ENCODE peak calls at places on chromosomes 4 and X, in seven cellular contexts. F is HCT116, I is HepG2, X is SK-N-SH, U is H1, T is GM12878, Z is K562. A is an unnamed sample.

GRCh38 chr4:100367451-100367850 is 150.4 kb downstream of the EMCN start:
- DNase-seq in F (no peak), I (no peak), X (no peak), U (no peak), T (no peak), Z (no peak), A (no peak)

GRCh38 chr4:102449751-102450352 is 51.3 kb upstream of the NFKB1 start:
- DNase-seq in F (peak), I (peak), X (peak), U (no peak), T (peak), Z (peak), A (peak)

GRCh38 chr4:107153228-107153627 is 117.1 kb upstream of the DKK2 start:
- DNase-seq in F (no peak), I (peak), X (no peak), U (peak), T (no peak), Z (no peak), A (no peak)

GRCh38 chrX:150692837-150693781 is at the start of gene MTMR1:
- DNase-seq in F (no peak), I (no peak), X (peak), U (no peak), T (no peak), Z (peak), A (peak)

GRCh38 chr4:105923507-105924238 is 28.4 kb downstream of the NPNT start:
- DNase-seq in F (peak), I (no peak), X (no peak), U (no peak), T (no peak), Z (no peak), A (no peak)

GRCh38 chr4:3531306-3531886 is 826 bp downstream of the LRPAP1 start:
- DNase-seq in F (no peak), I (no peak), X (no peak), U (no peak), T (no peak), Z (no peak), A (peak)

GRCh38 chrX:154051210-154051810 is 31.6 kb upstream of the IRAK1 start:
- DNase-seq in F (peak), I (peak), X (peak), U (no peak), T (no peak), Z (peak), A (peak)

GRCh38 chrX:8783100-8784098 is 17.8 kb downstream of the FAM9A start:
- DNase-seq in F (no peak), I (peak), X (peak), U (peak), T (no peak), Z (peak), A (no peak)

GRCh38 chr4:23844961-23845360 is 44.9 kb downstream of the PPARGC1A start:
- DNase-seq in F (no peak), I (no peak), X (no peak), U (no peak), T (no peak), Z (no peak), A (no peak)

GRCh38 chrX:134661295-134661694 is 3.0 kb upstream of the PLAC1 start:
- DNase-seq in F (no peak), I (no peak), X (no peak), U (no peak), T (no peak), Z (no peak), A (no peak)

GRCh38 chr4:187158003-187158402 is 434.3 kb upstream of the FAT1 start:
- DNase-seq in F (no peak), I (no peak), X (no peak), U (no peak), T (no peak), Z (no peak), A (no peak)

GRCh38 chr4:7903686-7904085 is 36.0 kb downstream of the AFAP1 start:
- DNase-seq in F (no peak), I (no peak), X (no peak), U (no peak), T (no peak), Z (no peak), A (no peak)

GRCh38 chr4:76515975-76516853 is 81.2 kb downstream of the SHROOM3 start:
- DNase-seq in F (no peak), I (no peak), X (no peak), U (no peak), T (peak), Z (no peak), A (no peak)

GRCh38 chr4:178242655-178243054 is 800.4 kb upstream of the AGA start:
- DNase-seq in F (no peak), I (no peak), X (no peak), U (no peak), T (no peak), Z (no peak), A (no peak)

GRCh38 chr4:80173387-80173786 is 23.9 kb upstream of the PRDM8 start:
- DNase-seq in F (no peak), I (no peak), X (no peak), U (no peak), T (no peak), Z (no peak), A (no peak)

GRCh38 chr4:80312124-80312523 is 23.4 kb upstream of the CFAP299 start:
- DNase-seq in F (no peak), I (no peak), X (no peak), U (no peak), T (no peak), Z (no peak), A (no peak)

GRCh38 chr4:42626629-42627028 is 30.3 kb downstream of the ATP8A1 start:
- DNase-seq in F (no peak), I (no peak), X (no peak), U (no peak), T (no peak), Z (no peak), A (no peak)

GRCh38 chrX:125096870-125097269 is 222.8 kb upstream of the TEX13C start:
- DNase-seq in F (no peak), I (no peak), X (no peak), U (no peak), T (no peak), Z (no peak), A (no peak)

GRCh38 chr4:4390521-4391240 is 3.8 kb downstream of the NSG1 start:
- DNase-seq in F (no peak), I (no peak), X (no peak), U (no peak), T (no peak), Z (no peak), A (no peak)

GRCh38 chrX:17635231-17635630 is 102.1 kb upstream of the SCML1 start:
- DNase-seq in F (no peak), I (no peak), X (no peak), U (peak), T (no peak), Z (no peak), A (no peak)

GRCh38 chrX:111151764-111152163 is 55.8 kb downstream of the PAK3 start:
- DNase-seq in F (no peak), I (no peak), X (no peak), U (no peak), T (no peak), Z (no peak), A (no peak)

GRCh38 chr4:107333518-107333917 is 297.4 kb upstream of the DKK2 start:
- DNase-seq in F (no peak), I (no peak), X (no peak), U (no peak), T (no peak), Z (no peak), A (no peak)

GRCh38 chrX:16836371-16836770 is 33.8 kb downstream of the RBBP7 start:
- DNase-seq in F (no peak), I (peak), X (peak), U (no peak), T (no peak), Z (no peak), A (no peak)

GRCh38 chr4:98516441-98517323 is 141.7 kb downstream of the TSPAN5 start:
- DNase-seq in F (no peak), I (no peak), X (no peak), U (no peak), T (no peak), Z (no peak), A (no peak)

GRCh38 chr4:101346312-101346561 is 1.1 kb downstream of the PPP3CA start:
- DNase-seq in F (no peak), I (peak), X (peak), U (no peak), T (no peak), Z (no peak), A (no peak)

GRCh38 chrX:141936080-141936479 is 32.4 kb downstream of the MAGEC1 start:
- DNase-seq in F (no peak), I (no peak), X (no peak), U (no peak), T (no peak), Z (no peak), A (no peak)

GRCh38 chrX:53357799-53358530 is 64.5 kb downstream of the SMC1A start:
- DNase-seq in F (no peak), I (no peak), X (peak), U (no peak), T (no peak), Z (no peak), A (no peak)

GRCh38 chr4:188432328-188432727 is 293.1 kb downstream of the TRIML1 start:
- DNase-seq in F (no peak), I (no peak), X (no peak), U (no peak), T (no peak), Z (no peak), A (peak)

GRCh38 chr4:125368684-125369083 is 53.9 kb downstream of the FAT4 start:
- DNase-seq in F (no peak), I (no peak), X (no peak), U (no peak), T (no peak), Z (no peak), A (no peak)

GRCh38 chr4:155491336-155492131 is 114.8 kb upstream of the MAP9 start:
- DNase-seq in F (no peak), I (no peak), X (no peak), U (no peak), T (peak), Z (no peak), A (no peak)
- TF ChIP-seq JUND in F (no peak), I (no peak), X (no peak), U (no peak), T (no peak), Z (no peak), A (no peak)

DNA sequence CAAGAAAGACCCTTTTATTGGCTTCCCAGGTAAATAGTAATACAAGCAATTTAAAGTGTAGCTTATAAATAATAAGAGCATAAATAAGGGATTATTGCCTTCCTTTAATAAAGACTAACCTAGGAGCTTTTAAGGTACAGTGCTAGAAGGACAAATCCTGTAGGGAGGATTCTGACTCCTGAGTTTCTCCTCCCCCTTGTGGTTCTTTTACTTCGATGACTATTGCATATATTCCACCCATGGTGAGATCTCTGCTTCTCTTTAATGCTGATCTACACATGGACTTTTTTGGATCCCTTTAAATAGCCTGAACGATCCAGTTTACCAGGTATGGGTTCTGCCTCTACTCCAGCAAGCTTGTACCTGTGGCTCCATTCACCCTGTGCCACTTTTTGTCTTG is 2.5 kb downstream of the GALNT7 start:
- DNase-seq in F (no peak), I (peak), X (peak), U (no peak), T (no peak), Z (peak), A (peak)
- TF ChIP-seq JUND in F (no peak), I (no peak), X (no peak), U (no peak), T (no peak), Z (no peak), A (no peak)

DNA sequence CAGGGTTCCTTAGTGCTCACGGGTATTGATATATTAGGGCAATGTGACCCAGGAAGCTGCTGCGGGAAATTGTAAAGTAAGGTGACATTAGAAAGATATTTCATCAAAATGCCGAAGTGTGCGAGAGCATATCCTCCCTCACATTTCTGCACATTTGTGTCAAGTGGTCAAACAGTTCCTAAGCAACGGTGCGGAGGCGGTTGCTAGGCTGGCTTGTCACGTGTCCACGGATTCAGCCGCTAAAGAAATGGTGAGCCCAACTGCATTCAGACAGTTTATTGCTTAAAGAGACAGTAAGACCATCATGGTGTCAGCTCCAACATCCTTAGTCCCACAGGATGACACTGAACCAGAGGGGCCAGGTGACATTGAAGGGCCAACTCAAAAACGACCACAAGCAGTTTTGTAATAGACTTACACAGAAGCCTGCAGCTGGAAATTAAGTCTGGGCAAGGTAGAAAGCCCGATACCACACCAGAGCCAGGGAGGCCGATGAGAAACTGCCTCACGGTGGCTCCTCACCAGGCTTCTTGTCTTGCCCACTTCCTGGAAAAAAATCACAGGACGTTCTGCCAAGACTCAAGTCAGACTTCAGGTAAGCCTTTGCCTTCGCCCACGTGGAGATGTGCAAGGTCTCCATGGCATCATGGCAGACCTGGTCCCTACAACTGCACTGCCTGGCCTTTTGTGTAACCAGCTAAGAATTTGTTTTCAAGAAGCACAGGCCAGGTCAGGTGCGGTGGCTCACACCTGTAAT is 50.4 kb downstream of the USP11 start:
- DNase-seq in F (no peak), I (peak), X (peak), U (no peak), T (no peak), Z (no peak), A (peak)
- TF ChIP-seq JUND in F (no peak), I (no peak), X (no peak), U (no peak), T (no peak), Z (no peak), A (no peak)

DNA sequence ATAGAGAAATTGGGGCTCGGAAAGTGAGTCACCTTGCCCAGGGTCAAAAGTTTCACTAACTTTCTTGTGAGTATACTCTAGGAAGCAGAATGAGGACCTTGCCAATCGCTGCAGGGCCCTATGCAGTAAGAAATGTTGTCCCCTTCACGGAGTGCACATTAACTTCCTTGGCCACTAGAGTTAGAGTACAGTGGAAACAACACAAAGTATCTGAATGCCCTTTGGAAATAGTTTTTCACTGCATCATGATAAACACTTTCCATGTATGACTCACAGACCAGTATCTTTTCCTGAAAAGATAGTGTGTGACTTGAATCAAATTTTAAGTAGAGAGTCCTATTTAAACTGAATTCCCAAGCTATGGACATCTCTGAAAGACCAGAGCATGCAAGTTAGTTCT is 45.5 kb upstream of the STK26 start:
- DNase-seq in F (no peak), I (no peak), X (no peak), U (no peak), T (no peak), Z (no peak), A (no peak)
- TF ChIP-seq JUND in F (no peak), I (no peak), X (no peak), U (no peak), T (no peak), Z (peak), A (no peak)

GRCh38 chr4:126455865-126456264 is 1141.1 kb downstream of the FAT4 start:
- DNase-seq in F (no peak), I (no peak), X (no peak), U (no peak), T (no peak), Z (no peak), A (no peak)

DNA sequence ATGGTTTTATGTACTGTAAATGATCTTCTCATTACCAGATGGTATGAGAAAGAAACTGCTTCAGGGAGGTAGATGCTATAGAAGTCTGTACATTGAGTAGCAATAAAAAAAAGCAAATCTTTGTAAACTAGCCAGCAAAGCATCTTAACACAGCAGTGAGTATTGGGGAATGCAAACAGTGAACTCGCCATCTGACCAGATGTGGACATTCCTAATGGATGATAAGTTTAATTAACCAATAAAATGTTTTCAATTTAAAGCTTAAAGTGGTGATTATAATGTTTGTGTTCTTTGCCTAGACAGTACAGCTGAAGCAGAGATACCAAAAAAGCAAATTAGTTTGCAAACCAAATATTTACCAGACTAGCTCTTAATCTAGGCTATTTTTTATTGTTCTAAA is 1144.2 kb downstream of the FAT4 start:
- DNase-seq in F (no peak), I (no peak), X (peak), U (no peak), T (no peak), Z (no peak), A (no peak)
- TF ChIP-seq JUND in F (no peak), I (no peak), X (no peak), U (no peak), T (no peak), Z (no peak), A (no peak)

GRCh38 chr4:142112451-142112850 is 476.1 kb downstream of the IL15 start:
- DNase-seq in F (no peak), I (no peak), X (no peak), U (no peak), T (no peak), Z (no peak), A (no peak)
- TF ChIP-seq JUND in F (no peak), I (no peak), X (no peak), U (no peak), T (no peak), Z (no peak), A (no peak)

DNA sequence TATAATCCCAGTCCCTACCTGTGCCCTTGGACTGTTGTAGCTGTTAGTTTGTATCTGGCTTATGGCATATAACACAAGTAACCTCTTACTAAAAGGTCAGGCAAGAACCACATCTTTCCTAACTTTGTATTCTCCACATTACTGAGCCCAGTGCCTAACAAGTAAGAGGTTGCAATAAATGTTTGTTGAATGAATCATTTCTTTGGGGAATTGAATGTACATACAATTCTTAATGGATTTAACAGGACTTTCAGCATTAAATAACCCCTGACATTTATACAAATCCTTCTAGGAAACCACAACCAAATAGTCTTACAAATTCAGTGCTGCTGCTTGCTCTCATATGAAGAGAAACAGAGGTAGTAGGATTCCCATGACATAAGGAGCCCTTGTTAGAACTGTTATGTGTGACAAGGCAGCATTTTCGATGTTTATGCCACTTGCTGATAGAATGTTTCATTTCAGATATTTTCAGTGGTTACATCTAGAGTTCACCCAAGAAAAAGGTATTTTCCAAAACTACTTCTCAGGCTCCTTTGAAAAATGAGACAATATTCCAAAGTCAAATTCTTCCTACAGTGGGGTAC is 62.0 kb downstream of the MBNL3 start:
- DNase-seq in F (no peak), I (no peak), X (no peak), U (no peak), T (no peak), Z (no peak), A (no peak)
- TF ChIP-seq JUND in F (no peak), I (no peak), X (no peak), U (no peak), T (no peak), Z (no peak), A (no peak)